ENCODE peak calls at places on chromosome 3, in five cellular contexts. M, W, O, A and R are unnamed samples.

GRCh38 chr3:59873576-59874230 is 823.9 kb upstream of the CFAP20DC start:
- DNase-seq in O (no peak), A (no peak), W (no peak), M (no peak), R (no peak)

GRCh38 chr3:188220988-188221818 is 67.2 kb downstream of the LPP start:
- DNase-seq in W (no peak), M (no peak), O (no peak), A (no peak), R (peak)

GRCh38 chr3:156098437-156099035 is 21.8 kb upstream of the KCNAB1 start:
- DNase-seq in W (no peak), O (no peak), M (no peak), A (no peak), R (no peak)

GRCh38 chr3:128591728-128592426 is 58.7 kb downstream of the RPN1 start:
- DNase-seq in O (no peak), W (no peak), M (no peak), A (no peak), R (no peak)

GRCh38 chr3:186509423-186509822 is 34.8 kb downstream of the CRYGS start:
- DNase-seq in A (no peak), M (no peak), W (no peak), O (no peak), R (no peak)

GRCh38 chr3:59658236-59658635 is 608.4 kb upstream of the CFAP20DC start:
- DNase-seq in A (no peak), O (no peak), M (no peak), W (no peak), R (no peak)

GRCh38 chr3:193782280-193782654 is 189.3 kb downstream of the OPA1 start:
- DNase-seq in W (no peak), O (no peak), M (no peak), A (no peak), R (peak)

GRCh38 chr3:73603771-73604171 is 21.0 kb downstream of the PDZRN3 start:
- DNase-seq in A (no peak), W (no peak), M (no peak), O (no peak), R (peak)

GRCh38 chr3:57227204-57227929 is at the start of gene APPL1:
- DNase-seq in A (peak), M (peak), W (peak), O (peak), R (peak)

GRCh38 chr3:114745322-114746240 is 401.5 kb downstream of the ZBTB20 start:
- DNase-seq in A (no peak), W (no peak), M (no peak), O (no peak), R (peak)

GRCh38 chr3:50078091-50078490 is 10.6 kb upstream of the RBM5 start:
- DNase-seq in W (no peak), A (no peak), M (no peak), O (no peak), R (no peak)

GRCh38 chr3:40847571-40847992 is 322.8 kb downstream of the ZNF621 start:
- DNase-seq in M (no peak), A (no peak), W (no peak), O (no peak), R (peak)

GRCh38 chr3:141410408-141410807 is 42.1 kb downstream of the ZBTB38 start:
- DNase-seq in O (no peak), M (no peak), A (no peak), W (no peak), R (peak)

GRCh38 chr3:50330330-50330729 is 2.3 kb upstream of the TUSC2 start:
- DNase-seq in M (no peak), W (no peak), O (no peak), A (peak), R (no peak)

GRCh38 chr3:65284971-65285370 is 597.2 kb upstream of the ADAMTS9 start:
- DNase-seq in A (no peak), M (no peak), O (no peak), W (no peak), R (no peak)

GRCh38 chr3:41328916-41329315 is 129.6 kb downstream of the CTNNB1 start:
- DNase-seq in W (no peak), O (no peak), A (no peak), M (no peak), R (peak)

GRCh38 chr3:159174715-159175390 is 373.0 kb downstream of the MFSD1 start:
- DNase-seq in M (no peak), O (no peak), A (no peak), W (no peak), R (no peak)

GRCh38 chr3:150635526-150635925 is 32.4 kb downstream of the SELENOT start:
- DNase-seq in A (no peak), W (no peak), O (no peak), M (no peak), R (no peak)

GRCh38 chr3:134249935-134250716 is 533 bp downstream of the RYK start:
- DNase-seq in M (no peak), O (peak), A (peak), W (peak), R (peak)

GRCh38 chr3:158105124-158105709 is 1.0 kb downstream of the SHOX2 start:
- DNase-seq in A (no peak), O (no peak), M (no peak), W (no peak), R (peak)

GRCh38 chr3:194089357-194090177 is 46.4 kb upstream of the HES1 start:
- DNase-seq in O (no peak), W (no peak), A (no peak), M (peak), R (peak)

GRCh38 chr3:177724020-177724638 is 526.8 kb upstream of the TBL1XR1 start:
- DNase-seq in W (no peak), M (no peak), O (no peak), A (no peak), R (no peak)

GRCh38 chr3:38116471-38117162 is 20.3 kb downstream of the ACAA1 start:
- DNase-seq in W (no peak), A (no peak), O (no peak), M (no peak), R (no peak)

GRCh38 chr3:4981688-4982494 is 2.7 kb downstream of the BHLHE40 start:
- DNase-seq in O (no peak), M (no peak), W (no peak), A (no peak), R (peak)

GRCh38 chr3:134650431-134651346 is at the start of gene KY:
- DNase-seq in A (no peak), M (no peak), W (no peak), O (no peak), R (peak)

GRCh38 chr3:180980612-180981011 is 8.9 kb downstream of the DNAJC19 start:
- DNase-seq in A (no peak), M (no peak), O (no peak), W (no peak), R (no peak)

GRCh38 chr3:45211466-45212094 is 14.5 kb downstream of the TMEM158 start:
- DNase-seq in O (no peak), M (no peak), W (no peak), A (no peak), R (no peak)

GRCh38 chr3:114896978-114897377 is 250.1 kb downstream of the ZBTB20 start:
- DNase-seq in M (no peak), W (no peak), O (no peak), A (no peak), R (no peak)

GRCh38 chr3:177536873-177537272 is 339.6 kb upstream of the TBL1XR1 start:
- DNase-seq in O (no peak), M (no peak), A (no peak), W (no peak), R (no peak)